ENCODE peak calls at places on chromosomes 5 and 9, in eight cellular contexts. J is T-cell, G is NCI-H1417, T is left ventricle myocardium inferior, X is osteocyte, A is psoas muscle, M is KBM-7, L is PC-3. N is an unnamed sample.

GRCh38 chr5:37840036-37840909 is at the start of gene GDNF:
- DNase-seq in M (no peak), L (peak; percentile 41), T (peak; percentile 26), G (peak; percentile 71), A (peak; percentile 85), X (no peak), J (no peak), N (peak; percentile 57)

GRCh38 chr5:172097356-172097755 is 90.7 kb downstream of the STK10 start:
- DNase-seq in J (no peak), M (no peak), A (no peak), T (peak; percentile 16), L (no peak), X (no peak), G (no peak), N (no peak)

GRCh38 chr5:176796411-176796810 is 13.9 kb upstream of the UNC5A start:
- DNase-seq in J (no peak), X (no peak), M (no peak), A (no peak), L (peak; percentile 55), T (no peak), G (no peak), N (no peak)

GRCh38 chr5:53419247-53419646 is 61.2 kb upstream of the FST start:
- DNase-seq in G (no peak), A (no peak), L (peak; percentile 82), T (no peak), J (no peak), X (no peak), M (no peak), N (peak; percentile 78)

GRCh38 chr5:153168226-153168625 is 322.2 kb upstream of the GRIA1 start:
- DNase-seq in J (no peak), T (no peak), L (no peak), X (no peak), G (no peak), A (no peak), M (no peak), N (no peak)

GRCh38 chr5:150053231-150053626 is 33.1 kb downstream of the CSF1R start:
- DNase-seq in X (no peak), G (no peak), J (no peak), T (no peak), A (peak; percentile 30), L (peak; percentile 90), M (peak; percentile 37), N (peak; percentile 52)

GRCh38 chr5:173973614-173973969 is 15.4 kb upstream of the C5orf47 start:
- DNase-seq in X (no peak), A (no peak), T (no peak), G (peak; percentile 64), M (no peak), J (no peak), L (peak; percentile 34), N (no peak)

GRCh38 chr5:176513788-176514187 is 23.4 kb downstream of the RNF44 start:
- DNase-seq in J (no peak), L (no peak), T (no peak), A (no peak), M (no peak), X (no peak), G (no peak), N (no peak)

GRCh38 chr5:151492729-151493128 is 45.3 kb downstream of the SLC36A1 start:
- DNase-seq in T (no peak), L (peak; percentile 60), A (no peak), X (no peak), M (no peak), G (no peak), J (no peak), N (no peak)

GRCh38 chr5:8613078-8613685 is 744.2 kb downstream of the MTRR start:
- DNase-seq in X (no peak), A (no peak), G (no peak), M (no peak), T (no peak), L (no peak), J (no peak), N (no peak)

GRCh38 chr5:113713051-113713450 is 199.6 kb downstream of the YTHDC2 start:
- DNase-seq in G (no peak), J (no peak), M (no peak), T (no peak), A (no peak), L (no peak), X (no peak), N (no peak)

GRCh38 chr5:120734033-120734432 is 269.9 kb downstream of the PRR16 start:
- DNase-seq in J (no peak), L (no peak), A (no peak), M (peak; percentile 14), T (no peak), X (no peak), G (no peak), N (peak; percentile 12)

GRCh38 chr9:5953743-5954707 is 61.4 kb downstream of the RANBP6 start:
- DNase-seq in J (no peak), G (peak; percentile 16), X (no peak), A (no peak), L (peak; percentile 21), T (no peak), M (no peak), N (no peak)

GRCh38 chr5:126884269-126884819 is 107.4 kb downstream of the LMNB1 start:
- DNase-seq in A (no peak), M (peak; percentile 7), T (no peak), J (no peak), G (no peak), X (no peak), L (peak; percentile 94), N (peak; percentile 69)

GRCh38 chr5:1118231-1118698 is 6.4 kb upstream of the SLC12A7 start:
- DNase-seq in A (peak; percentile 83), M (no peak), T (no peak), G (peak; percentile 28), J (no peak), X (no peak), L (peak; percentile 49), N (no peak)

GRCh38 chr5:55918097-55919035 is 67.2 kb downstream of the IL31RA start:
- DNase-seq in G (no peak), J (no peak), X (no peak), A (no peak), L (no peak), M (no peak), T (no peak), N (no peak)

GRCh38 chr5:141510850-141511718 is 22.2 kb downstream of the PCDHGC5 start:
- DNase-seq in A (no peak), T (no peak), M (no peak), J (no peak), G (no peak), X (no peak), L (no peak), N (no peak)

GRCh38 chr5:96245401-96246091 is 187.5 kb downstream of the PCSK1 start:
- DNase-seq in L (peak; percentile 30), G (peak; percentile 15), X (no peak), T (no peak), A (no peak), M (no peak), J (no peak), N (no peak)

GRCh38 chr5:103014983-103015382 is 105.0 kb downstream of the GIN1 start:
- DNase-seq in X (no peak), J (no peak), L (no peak), T (no peak), G (no peak), M (no peak), A (no peak), N (no peak)

GRCh38 chr5:35849850-35850249 is 6.8 kb upstream of the IL7R start:
- DNase-seq in G (no peak), A (no peak), M (no peak), L (no peak), X (no peak), T (no peak), J (no peak), N (no peak)

GRCh38 chr5:137280656-137281055 is 218.5 kb downstream of the SPOCK1 start:
- DNase-seq in G (no peak), M (no peak), A (no peak), X (no peak), T (no peak), J (no peak), L (peak; percentile 44), N (no peak)

GRCh38 chr5:141902416-141902815 is 21.3 kb upstream of the DELE1 start:
- DNase-seq in T (no peak), X (no peak), A (no peak), G (peak; percentile 20), M (no peak), L (no peak), J (no peak), N (no peak)

N was measured in GM04504.